ENCODE peak calls at places on chromosomes 4 and X, in five cellular contexts. N, M, Y, P and L are unnamed samples.

GRCh38 chr4:89836897-89837384 is at the start of gene SNCA:
- DNase-seq in M (no peak), P (no peak), N (peak; percentile 68), Y (no peak), L (peak; percentile 35)

GRCh38 chr4:5029447-5029846 is 10.2 kb upstream of the CYTL1 start:
- DNase-seq in Y (no peak), N (no peak), M (no peak), P (no peak), L (no peak)

GRCh38 chr4:673349-674091 is 556 bp downstream of the ATP5ME start:
- DNase-seq in P (no peak), M (no peak), N (peak; percentile 46), Y (no peak), L (peak; percentile 76)

GRCh38 chrX:46865281-46865680 is 28.4 kb downstream of the RP2 start:
- DNase-seq in N (no peak), P (no peak), Y (no peak), M (no peak), L (no peak)

GRCh38 chr4:101527186-101527585 is 179.9 kb upstream of the PPP3CA start:
- DNase-seq in P (no peak), M (no peak), Y (peak; percentile 11), N (no peak), L (no peak)

GRCh38 chrX:45731448-45731847 is 530.8 kb upstream of the DIPK2B start:
- DNase-seq in P (no peak), Y (no peak), M (no peak), N (no peak), L (no peak)

GRCh38 chr4:575281-576141 is 584 bp downstream of the TMEM271 start:
- DNase-seq in M (peak; percentile 14), Y (no peak), P (no peak), N (peak; percentile 57), L (no peak)

GRCh38 chr4:98939892-98940298 is 11.0 kb upstream of the EIF4E start:
- DNase-seq in N (no peak), Y (no peak), M (no peak), P (no peak), L (no peak)

GRCh38 chr4:183118141-183118540 is 19.1 kb downstream of the WWC2 start:
- DNase-seq in P (no peak), Y (no peak), M (no peak), N (no peak), L (no peak)

GRCh38 chr4:82005153-82005552 is 368.6 kb downstream of the HNRNPD start:
- DNase-seq in Y (no peak), M (no peak), P (no peak), N (no peak), L (no peak)

GRCh38 chrX:30889147-30890125 is at the start of gene TAB3:
- DNase-seq in N (peak; percentile 96), P (peak; percentile 78), M (peak; percentile 93), Y (peak; percentile 89), L (peak; percentile 93)

GRCh38 chrX:3094261-3094660 is 53.0 kb downstream of the ARSF start:
- DNase-seq in M (no peak), N (no peak), P (no peak), Y (no peak), L (no peak)

GRCh38 chrX:120549483-120550452 is 11.0 kb downstream of the CUL4B start:
- DNase-seq in Y (no peak), N (no peak), P (peak; percentile 93), M (peak; percentile 39), L (no peak)

GRCh38 chr4:6974138-6974848 is 64.7 kb downstream of the TBC1D14 start:
- DNase-seq in N (peak; percentile 90), Y (peak; percentile 79), M (peak; percentile 54), P (no peak), L (peak; percentile 88)
- TF ChIP-seq CTCF in N (peak; percentile 98), Y (peak; percentile 93), M (peak; percentile 99), P (peak; percentile 92), L (peak; percentile 98)

DNA sequence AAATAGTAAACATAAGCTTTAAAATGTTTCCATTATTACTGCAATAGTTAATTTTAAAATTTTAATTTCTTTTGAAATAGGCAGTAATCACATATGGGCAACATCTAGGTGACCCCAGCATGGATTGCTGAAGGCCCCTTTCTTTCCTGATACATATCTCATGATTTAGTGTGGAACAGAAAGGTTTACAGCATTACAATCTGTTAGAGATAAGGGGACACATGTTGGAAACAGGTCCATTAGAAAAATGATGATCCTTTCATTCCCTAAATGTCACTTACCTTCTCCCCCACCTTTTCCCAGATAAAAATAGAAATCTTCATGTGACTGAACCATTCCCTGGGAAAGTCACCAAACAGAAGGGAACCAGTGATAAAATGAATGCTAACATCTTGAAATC is 90.4 kb downstream of the RASL11B start:
- DNase-seq in M (no peak), P (no peak), N (no peak), Y (no peak), L (no peak)
- TF ChIP-seq CTCF in M (no peak), P (no peak), N (no peak), Y (no peak), L (no peak)

DNA sequence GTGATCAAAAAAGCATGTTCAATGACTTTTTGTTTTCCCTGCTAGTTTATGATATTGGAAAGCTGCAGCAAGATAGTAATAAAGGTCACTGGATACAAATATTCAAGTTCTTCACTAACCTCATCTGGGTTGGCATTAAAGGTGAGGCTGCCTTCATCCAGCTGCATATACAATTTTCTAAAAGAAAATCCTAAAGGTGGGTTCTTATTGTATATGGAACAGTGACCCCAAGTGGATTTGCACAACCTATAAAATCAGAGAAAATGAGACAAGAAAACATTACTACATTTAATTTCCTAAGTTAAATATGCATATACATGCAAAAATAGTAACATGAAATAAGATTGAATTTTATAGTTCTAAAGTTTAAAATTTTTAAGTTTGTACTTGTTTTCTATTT is 23.9 kb downstream of the FBXO8 start:
- DNase-seq in N (no peak), M (no peak), Y (no peak), P (no peak), L (no peak)
- TF ChIP-seq CTCF in N (no peak), M (no peak), Y (no peak), P (no peak), L (no peak)

GRCh38 chr4:24984602-24985532 is 45.9 kb downstream of the LGI2 start:
- DNase-seq in Y (no peak), P (no peak), M (no peak), N (no peak), L (no peak)
- TF ChIP-seq CTCF in Y (no peak), P (no peak), M (no peak), N (peak; percentile 15), L (no peak)

GRCh38 chrX:106862972-106863688 is 40.0 kb downstream of the RIPPLY1 start:
- DNase-seq in M (no peak), N (peak; percentile 12), P (no peak), Y (no peak), L (no peak)
- TF ChIP-seq CTCF in M (peak; percentile 42), N (no peak), P (peak; percentile 16), Y (no peak), L (no peak)

GRCh38 chrX:103687073-103687695 is 685 bp upstream of the MORF4L2 start:
- DNase-seq in M (peak; percentile 58), P (peak; percentile 29), N (peak; percentile 90), Y (peak; percentile 82), L (peak; percentile 89)
- TF ChIP-seq CTCF in M (peak; percentile 37), P (peak; percentile 69), N (peak; percentile 46), Y (peak; percentile 15), L (peak; percentile 43)

DNA sequence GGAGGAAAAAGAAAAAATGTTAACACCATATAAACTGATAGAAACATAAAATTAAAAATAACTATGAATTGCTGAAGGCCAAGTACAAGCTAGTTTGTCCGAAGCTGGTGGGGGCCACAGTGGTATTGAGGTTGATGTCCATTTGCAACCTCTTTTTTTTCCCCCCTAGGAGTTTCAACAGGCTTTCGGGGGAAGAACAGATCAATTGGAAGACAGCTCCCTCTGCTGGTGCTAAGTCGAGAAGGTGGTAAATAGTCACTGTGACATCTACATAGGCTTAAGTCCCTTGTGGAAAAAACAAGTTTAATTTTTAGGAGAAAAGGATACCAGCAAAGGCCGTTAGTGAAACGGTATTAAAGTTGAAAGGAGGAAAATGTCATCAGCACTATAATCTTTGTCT is 115.7 kb upstream of the ZXDA start:
- DNase-seq in M (no peak), P (no peak), Y (peak; percentile 10), N (peak; percentile 38), L (no peak)
- TF ChIP-seq CTCF in M (peak; percentile 53), P (no peak), Y (peak; percentile 58), N (no peak), L (peak; percentile 64)

GRCh38 chrX:13092455-13092941 is 48.1 kb upstream of the FAM9C start:
- DNase-seq in M (no peak), N (no peak), Y (peak; percentile 69), P (no peak), L (peak; percentile 16)
- TF ChIP-seq CTCF in M (no peak), N (no peak), Y (no peak), P (no peak), L (no peak)

GRCh38 chrX:138711399-138712347 is at the start of gene FGF13:
- DNase-seq in P (no peak), M (no peak), Y (no peak), N (peak; percentile 50), L (peak; percentile 17)
- TF ChIP-seq CTCF in P (no peak), M (peak; percentile 17), Y (no peak), N (no peak), L (peak; percentile 22)

GRCh38 chr4:168039593-168039992 is 52.7 kb upstream of the ANXA10 start:
- DNase-seq in N (no peak), M (no peak), P (no peak), Y (no peak), L (no peak)
- TF ChIP-seq CTCF in N (no peak), M (no peak), P (no peak), Y (no peak), L (no peak)